ENCODE peak calls at places on chromosomes 16 and 17, in ten cellular contexts. W, E, G, A, F, U, Z, Y, I and T are unnamed samples.
A peak's percentile ranks its signal among the peaks of the same experiment; 100 is the strongest.

GRCh38 chr17:77366558-77367245 is 225.9 kb downstream of the SEC14L1 start:
- DNase-seq in W (no peak), E (no peak), G (peak; percentile 62), A (no peak), F (peak; percentile 32), U (peak; percentile 74), Z (no peak), Y (no peak), I (peak; percentile 49), T (no peak)

GRCh38 chr16:66619534-66620418 is 15.3 kb downstream of the CMTM3 start:
- DNase-seq in W (no peak), E (no peak), G (no peak), A (no peak), F (peak; percentile 9), U (peak; percentile 85), Z (no peak), Y (no peak), I (no peak), T (no peak)

GRCh38 chr17:752620-753219 is 656 bp upstream of the GEMIN4 start:
- DNase-seq in W (no peak), E (no peak), G (peak; percentile 61), A (no peak), F (peak; percentile 10), U (peak; percentile 87), Z (peak; percentile 80), Y (no peak), I (peak; percentile 60), T (no peak)

GRCh38 chr17:77771998-77772397 is 186.5 kb upstream of the TNRC6C start:
- DNase-seq in W (no peak), E (no peak), G (no peak), A (no peak), F (no peak), U (no peak), Z (no peak), Y (no peak), I (no peak), T (no peak)

GRCh38 chr17:58786586-58787295 is 31.1 kb downstream of the PPM1E start:
- DNase-seq in W (no peak), E (no peak), G (no peak), A (peak; percentile 34), F (peak; percentile 60), U (peak; percentile 92), Z (no peak), Y (no peak), I (no peak), T (no peak)

GRCh38 chr17:29645516-29646051 is 22.9 kb upstream of the CORO6 start:
- DNase-seq in W (no peak), E (no peak), G (no peak), A (peak; percentile 57), F (no peak), U (peak; percentile 97), Z (no peak), Y (no peak), I (peak; percentile 41), T (no peak)

GRCh38 chr17:38591759-38592241 is 14.0 kb downstream of the SRCIN1 start:
- DNase-seq in W (no peak), E (no peak), G (peak; percentile 43), A (no peak), F (peak; percentile 22), U (peak; percentile 43), Z (no peak), Y (no peak), I (no peak), T (no peak)

GRCh38 chr16:24721830-24722238 is 7.6 kb upstream of the TNRC6A start:
- DNase-seq in W (no peak), E (no peak), G (no peak), A (no peak), F (peak; percentile 84), U (no peak), Z (no peak), Y (no peak), I (no peak), T (no peak)

GRCh38 chr17:50206604-50207293 is 5.3 kb upstream of the COL1A1 start:
- DNase-seq in W (no peak), E (peak; percentile 57), G (no peak), A (no peak), F (no peak), U (peak; percentile 72), Z (peak; percentile 91), Y (peak; percentile 24), I (peak; percentile 35), T (peak; percentile 65)

GRCh38 chr17:75635610-75636202 is 2.5 kb downstream of the SMIM5 start:
- DNase-seq in W (no peak), E (no peak), G (no peak), A (no peak), F (no peak), U (no peak), Z (no peak), Y (no peak), I (peak; percentile 77), T (no peak)

GRCh38 chr17:29807520-29808361 is 122.3 kb downstream of the SSH2 start:
- DNase-seq in W (peak; percentile 58), E (peak; percentile 78), G (peak; percentile 76), A (no peak), F (peak; percentile 57), U (peak; percentile 79), Z (peak; percentile 50), Y (peak; percentile 41), I (peak; percentile 74), T (peak; percentile 77)

GRCh38 chr16:47780213-47780612 is 319.1 kb downstream of the PHKB start:
- DNase-seq in W (no peak), E (no peak), G (no peak), A (no peak), F (no peak), U (no peak), Z (no peak), Y (no peak), I (no peak), T (no peak)

GRCh38 chr16:47778106-47778803 is 317.1 kb downstream of the PHKB start:
- DNase-seq in W (no peak), E (no peak), G (no peak), A (no peak), F (no peak), U (peak; percentile 23), Z (no peak), Y (no peak), I (no peak), T (no peak)

GRCh38 chr16:47779201-47780016 is 318.3 kb downstream of the PHKB start:
- DNase-seq in W (peak; percentile 0), E (no peak), G (peak; percentile 41), A (no peak), F (no peak), U (peak; percentile 74), Z (no peak), Y (no peak), I (no peak), T (no peak)

GRCh38 chr16:47777191-47777590 is 316.1 kb downstream of the PHKB start:
- DNase-seq in W (no peak), E (no peak), G (no peak), A (no peak), F (peak; percentile 63), U (peak; percentile 70), Z (no peak), Y (no peak), I (no peak), T (no peak)

DNA sequence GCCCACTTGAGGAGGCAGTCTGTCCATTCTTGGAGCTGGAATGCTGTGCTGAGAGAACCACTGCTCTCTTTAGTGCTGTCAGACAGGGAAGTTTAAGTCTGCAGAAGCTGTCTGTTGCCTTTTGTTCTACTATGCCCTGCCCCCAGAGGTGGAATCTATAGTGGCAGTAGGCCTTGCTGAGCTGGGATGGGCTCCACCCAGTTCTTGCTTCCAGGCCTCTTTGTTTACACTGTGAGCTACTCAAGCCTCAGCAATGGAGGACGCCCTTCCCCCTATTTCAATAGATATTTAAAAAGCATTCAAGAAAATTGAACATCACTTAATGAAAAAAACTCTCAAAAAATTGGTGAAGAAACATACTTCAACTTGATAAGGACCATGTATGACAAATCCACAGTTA is 313.5 kb downstream of the PHKB start:
- DNase-seq in W (no peak), E (peak; percentile 4), G (no peak), A (no peak), F (peak; percentile 34), U (peak; percentile 22), Z (peak; percentile 69), Y (no peak), I (peak; percentile 45), T (peak; percentile 8)
- TF ChIP-seq CTCF in W (no peak), E (no peak), G (no peak), A (no peak), F (peak; percentile 21), U (no peak), Z (peak; percentile 47), Y (peak; percentile 11), I (peak; percentile 18), T (peak; percentile 29)

DNA sequence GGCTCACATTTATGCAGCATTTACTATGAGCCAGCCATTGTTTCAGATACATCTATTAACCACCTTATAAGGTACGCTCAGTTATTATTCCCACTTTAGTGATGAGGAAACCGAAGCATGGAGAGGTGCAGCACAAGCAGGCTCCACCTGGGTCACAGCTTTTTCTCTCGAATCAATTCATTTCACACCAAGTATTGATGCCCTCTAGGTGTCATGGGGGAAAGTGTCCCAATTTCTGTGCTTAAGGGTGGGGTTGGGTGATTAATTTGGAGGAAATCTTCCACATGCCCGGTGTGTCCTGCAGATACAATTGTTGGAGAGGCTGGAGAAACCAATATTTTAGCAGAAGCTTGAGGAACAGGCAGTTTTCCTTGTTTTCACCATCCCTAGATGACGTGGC is 62.7 kb upstream of the DNAJA2 start:
- DNase-seq in W (no peak), E (no peak), G (no peak), A (no peak), F (no peak), U (no peak), Z (no peak), Y (no peak), I (no peak), T (no peak)
- TF ChIP-seq CTCF in W (no peak), E (no peak), G (no peak), A (no peak), F (no peak), U (no peak), Z (no peak), Y (no peak), I (no peak), T (no peak)

DNA sequence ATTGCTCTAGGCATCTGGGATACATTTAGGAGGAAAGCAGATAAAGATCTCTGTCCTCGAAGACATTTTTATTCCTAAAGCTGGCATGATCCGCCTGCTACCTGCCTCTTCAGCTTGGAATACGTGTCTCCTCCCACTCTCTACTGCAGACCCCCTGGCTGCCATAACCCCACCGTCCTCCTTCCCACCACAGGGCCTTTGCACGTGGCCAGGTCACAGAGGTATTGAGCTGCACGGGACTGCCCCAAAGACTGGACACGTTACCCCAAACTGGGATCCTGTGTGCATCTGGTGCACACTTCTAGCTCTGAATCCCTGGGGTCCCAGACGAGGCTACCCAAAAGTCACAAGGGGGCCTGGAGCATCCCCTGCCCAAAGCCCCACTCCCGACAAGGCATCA is 351.2 kb upstream of the EEF2KMT start:
- DNase-seq in W (no peak), E (no peak), G (no peak), A (no peak), F (no peak), U (no peak), Z (no peak), Y (no peak), I (no peak), T (no peak)
- TF ChIP-seq CTCF in W (no peak), E (no peak), G (no peak), A (no peak), F (no peak), U (no peak), Z (no peak), Y (no peak), I (no peak), T (no peak)

DNA sequence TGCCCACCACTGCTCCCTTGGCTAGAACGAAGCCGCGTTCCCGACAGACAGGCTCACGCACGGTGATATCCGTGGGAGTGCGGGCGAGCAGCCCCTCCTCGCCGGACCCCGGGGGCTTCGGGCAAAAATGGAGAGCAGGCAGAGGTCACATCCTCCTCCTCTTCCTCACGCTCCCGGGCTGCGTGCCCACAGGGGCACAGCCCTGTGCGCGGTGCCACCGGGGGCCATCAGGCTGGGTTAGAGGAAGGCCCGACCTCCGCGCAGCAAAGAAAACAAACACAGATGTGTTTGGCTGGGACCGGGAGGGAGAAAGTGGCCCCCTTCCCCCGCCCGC is 519 bp upstream of the NTN1 start:
- DNase-seq in W (no peak), E (no peak), G (no peak), A (no peak), F (no peak), U (no peak), Z (no peak), Y (no peak), I (no peak), T (no peak)
- TF ChIP-seq CTCF in W (no peak), E (no peak), G (no peak), A (no peak), F (no peak), U (no peak), Z (no peak), Y (no peak), I (no peak), T (no peak)